ENCODE peak calls at places on chromosomes 3 and 15, in ten cellular contexts. Q, C, Y, J, U, F, P, S, T and I are unnamed samples.

GRCh38 chr3:38549082-38549481 is 52.9 kb downstream of the EXOG start:
- DNase-seq in J (no peak), T (no peak), F (no peak), Y (no peak), S (no peak), C (no peak), Q (no peak), U (no peak), P (no peak), I (no peak)

GRCh38 chr3:146536681-146537080 is 7.7 kb downstream of the PLSCR1 start:
- DNase-seq in F (no peak), P (no peak), Y (no peak), T (no peak), J (no peak), U (no peak), C (no peak), S (no peak), Q (no peak), I (no peak)

GRCh38 chr3:170961616-170962400 is 53.4 kb upstream of the EIF5A2 start:
- DNase-seq in Y (no peak), C (no peak), P (peak; percentile 24), J (peak; percentile 11), F (no peak), Q (no peak), T (no peak), U (peak; percentile 66), S (peak; percentile 64), I (no peak)

GRCh38 chr15:71366926-71367325 is 251.7 kb downstream of the THSD4 start:
- DNase-seq in T (no peak), Q (no peak), F (no peak), C (no peak), Y (no peak), P (no peak), J (no peak), S (peak; percentile 22), U (peak; percentile 71), I (no peak)

GRCh38 chr3:141410861-141411771 is 42.8 kb downstream of the ZBTB38 start:
- DNase-seq in J (no peak), T (no peak), S (peak; percentile 78), Q (peak; percentile 24), F (no peak), C (no peak), P (no peak), U (no peak), Y (peak; percentile 65), I (no peak)

GRCh38 chr15:95718441-95718840 is 612.1 kb upstream of the NR2F2 start:
- DNase-seq in U (no peak), P (no peak), S (no peak), C (no peak), J (no peak), F (no peak), Y (peak; percentile 11), T (no peak), Q (no peak), I (no peak)

GRCh38 chr3:160587105-160587504 is 21.7 kb upstream of the KPNA4 start:
- DNase-seq in S (no peak), C (no peak), F (no peak), P (no peak), Y (no peak), Q (no peak), J (no peak), T (no peak), U (no peak), I (no peak)

GRCh38 chr15:90388462-90389182 is 580 bp downstream of the IQGAP1 start:
- DNase-seq in U (peak; percentile 90), P (peak; percentile 64), S (peak; percentile 50), J (no peak), F (peak; percentile 44), C (peak; percentile 36), Y (peak; percentile 77), T (peak; percentile 86), Q (peak; percentile 5), I (no peak)

GRCh38 chr15:100762289-100762688 is 117.3 kb upstream of the ALDH1A3 start:
- DNase-seq in P (no peak), T (no peak), Y (no peak), U (no peak), C (no peak), S (no peak), J (no peak), F (no peak), Q (no peak), I (no peak)

GRCh38 chr3:87436781-87437543 is 160.6 kb upstream of the POU1F1 start:
- DNase-seq in F (no peak), S (no peak), Q (no peak), P (no peak), C (no peak), Y (no peak), J (no peak), T (no peak), U (no peak), I (peak; percentile 19)

GRCh38 chr3:60304103-60304502 is 947.1 kb downstream of the FHIT start:
- DNase-seq in C (no peak), Q (no peak), U (no peak), Y (no peak), J (no peak), F (no peak), S (peak; percentile 71), P (no peak), T (no peak), I (no peak)

GRCh38 chr15:77747175-77748077 is 114.7 kb upstream of the LINGO1 start:
- DNase-seq in J (no peak), S (no peak), U (peak; percentile 78), Y (no peak), F (no peak), P (no peak), T (no peak), C (no peak), Q (no peak), I (no peak)

GRCh38 chr3:98333989-98334606 is 19.6 kb upstream of the OR5K4 start:
- DNase-seq in F (no peak), S (peak; percentile 61), C (no peak), T (no peak), U (no peak), Q (no peak), Y (no peak), J (no peak), P (no peak), I (no peak)

GRCh38 chr15:58867926-58868325 is 65.6 kb downstream of the SLTM start:
- DNase-seq in S (no peak), Q (no peak), T (no peak), P (no peak), F (no peak), J (no peak), C (no peak), Y (no peak), U (no peak), I (no peak)

GRCh38 chr15:74240002-74240568 is 4.0 kb downstream of the CCDC33 start:
- DNase-seq in Y (peak; percentile 97), F (peak; percentile 93), P (peak; percentile 94), T (peak; percentile 97), S (peak; percentile 60), U (peak; percentile 98), J (no peak), Q (no peak), C (no peak), I (no peak)

GRCh38 chr3:122151480-122151879 is 32.0 kb upstream of the CASR start:
- DNase-seq in U (no peak), J (peak; percentile 15), Q (no peak), P (no peak), F (no peak), Y (no peak), T (no peak), C (no peak), S (no peak), I (no peak)

GRCh38 chr15:41323611-41324010 is 8.8 kb downstream of the OIP5 start:
- DNase-seq in Q (no peak), C (no peak), U (no peak), J (no peak), F (no peak), T (no peak), Y (no peak), P (no peak), S (no peak), I (no peak)